ENCODE peak calls at places on chromosomes 2 and 18, in six cellular contexts. One of them, this sample, is unnamed.

GRCh38 chr2:3485166-3485565 is 34.2 kb downstream of the ADI1 start:
- DNase-seq in activated CD4-positive, alpha-beta T cell treated with anti-CD3 and anti-CD28 coated beads, Interleukin-2, amount 50 U/mL, for 48 hours: no peak
- DNase-seq in transverse colon: no peak
- DNase-seq in GM03348: no peak
- DNase-seq in GM23248: no peak
- DNase-seq in IMR-90: no peak
- DNase-seq in this sample: no peak

GRCh38 chr2:233922471-233922870 is 5.3 kb downstream of the TRPM8 start:
- DNase-seq in IMR-90: peak
- DNase-seq in activated CD4-positive, alpha-beta T cell treated with anti-CD3 and anti-CD28 coated beads, Interleukin-2, amount 50 U/mL, for 48 hours: no peak
- DNase-seq in GM23248: no peak
- DNase-seq in transverse colon: no peak
- DNase-seq in GM03348: no peak
- DNase-seq in this sample: no peak

GRCh38 chr2:223537669-223538601 is 64.2 kb downstream of the SCG2 start:
- DNase-seq in GM03348: no peak
- DNase-seq in GM23248: peak
- DNase-seq in transverse colon: no peak
- DNase-seq in IMR-90: peak
- DNase-seq in activated CD4-positive, alpha-beta T cell treated with anti-CD3 and anti-CD28 coated beads, Interleukin-2, amount 50 U/mL, for 48 hours: no peak
- DNase-seq in this sample: no peak

GRCh38 chr2:200742426-200742825 is 69.3 kb upstream of the BZW1 start:
- DNase-seq in activated CD4-positive, alpha-beta T cell treated with anti-CD3 and anti-CD28 coated beads, Interleukin-2, amount 50 U/mL, for 48 hours: no peak
- DNase-seq in IMR-90: no peak
- DNase-seq in transverse colon: no peak
- DNase-seq in GM23248: peak
- DNase-seq in GM03348: peak
- DNase-seq in this sample: no peak

GRCh38 chr2:46252891-46253659 is 44.1 kb upstream of the EPAS1 start:
- DNase-seq in IMR-90: no peak
- DNase-seq in GM03348: peak
- DNase-seq in activated CD4-positive, alpha-beta T cell treated with anti-CD3 and anti-CD28 coated beads, Interleukin-2, amount 50 U/mL, for 48 hours: no peak
- DNase-seq in transverse colon: no peak
- DNase-seq in GM23248: peak
- DNase-seq in this sample: no peak

GRCh38 chr2:241567776-241568175 is 9.2 kb downstream of the BOK start:
- DNase-seq in GM23248: no peak
- DNase-seq in activated CD4-positive, alpha-beta T cell treated with anti-CD3 and anti-CD28 coated beads, Interleukin-2, amount 50 U/mL, for 48 hours: no peak
- DNase-seq in IMR-90: no peak
- DNase-seq in transverse colon: no peak
- DNase-seq in GM03348: no peak
- DNase-seq in this sample: no peak

GRCh38 chr2:165277295-165277694 is 38.1 kb downstream of the SCN2A start:
- DNase-seq in GM23248: peak
- DNase-seq in activated CD4-positive, alpha-beta T cell treated with anti-CD3 and anti-CD28 coated beads, Interleukin-2, amount 50 U/mL, for 48 hours: no peak
- DNase-seq in IMR-90: peak
- DNase-seq in transverse colon: no peak
- DNase-seq in GM03348: no peak
- DNase-seq in this sample: no peak

GRCh38 chr2:64698668-64699444 is 45.1 kb upstream of the SERTAD2 start:
- DNase-seq in GM03348: peak
- DNase-seq in IMR-90: peak
- DNase-seq in transverse colon: no peak
- DNase-seq in activated CD4-positive, alpha-beta T cell treated with anti-CD3 and anti-CD28 coated beads, Interleukin-2, amount 50 U/mL, for 48 hours: no peak
- DNase-seq in GM23248: peak
- DNase-seq in this sample: no peak

GRCh38 chr2:10448646-10449480 is 736 bp upstream of the ODC1 start:
- DNase-seq in GM03348: peak
- DNase-seq in GM23248: peak
- DNase-seq in activated CD4-positive, alpha-beta T cell treated with anti-CD3 and anti-CD28 coated beads, Interleukin-2, amount 50 U/mL, for 48 hours: peak
- DNase-seq in transverse colon: peak
- DNase-seq in IMR-90: peak
- DNase-seq in this sample: peak

GRCh38 chr2:240934701-240935100 is 28.6 kb downstream of the CROCC2 start:
- DNase-seq in GM23248: no peak
- DNase-seq in IMR-90: no peak
- DNase-seq in transverse colon: peak
- DNase-seq in activated CD4-positive, alpha-beta T cell treated with anti-CD3 and anti-CD28 coated beads, Interleukin-2, amount 50 U/mL, for 48 hours: no peak
- DNase-seq in GM03348: no peak
- DNase-seq in this sample: no peak

GRCh38 chr2:233051241-233052149 is 8.6 kb upstream of the INPP5D start:
- DNase-seq in transverse colon: no peak
- DNase-seq in GM03348: peak
- DNase-seq in GM23248: peak
- DNase-seq in IMR-90: peak
- DNase-seq in activated CD4-positive, alpha-beta T cell treated with anti-CD3 and anti-CD28 coated beads, Interleukin-2, amount 50 U/mL, for 48 hours: no peak
- DNase-seq in this sample: no peak

GRCh38 chr18:986552-986951 is 81.9 kb downstream of the ADCYAP1 start:
- DNase-seq in GM23248: no peak
- DNase-seq in GM03348: no peak
- DNase-seq in activated CD4-positive, alpha-beta T cell treated with anti-CD3 and anti-CD28 coated beads, Interleukin-2, amount 50 U/mL, for 48 hours: no peak
- DNase-seq in IMR-90: no peak
- DNase-seq in transverse colon: no peak
- DNase-seq in this sample: no peak

GRCh38 chr2:177585234-177585863 is 192.8 kb downstream of the AGPS start:
- DNase-seq in GM23248: no peak
- DNase-seq in activated CD4-positive, alpha-beta T cell treated with anti-CD3 and anti-CD28 coated beads, Interleukin-2, amount 50 U/mL, for 48 hours: no peak
- DNase-seq in IMR-90: no peak
- DNase-seq in transverse colon: no peak
- DNase-seq in GM03348: no peak
- DNase-seq in this sample: no peak

GRCh38 chr2:96251721-96252292 is 14.0 kb downstream of the TMEM127 start:
- DNase-seq in GM03348: peak
- DNase-seq in GM23248: peak
- DNase-seq in activated CD4-positive, alpha-beta T cell treated with anti-CD3 and anti-CD28 coated beads, Interleukin-2, amount 50 U/mL, for 48 hours: no peak
- DNase-seq in IMR-90: peak
- DNase-seq in transverse colon: peak
- DNase-seq in this sample: no peak

GRCh38 chr2:110800611-110801402 is 68.4 kb downstream of the ACOXL start:
- DNase-seq in IMR-90: no peak
- DNase-seq in GM23248: no peak
- DNase-seq in GM03348: no peak
- DNase-seq in transverse colon: no peak
- DNase-seq in activated CD4-positive, alpha-beta T cell treated with anti-CD3 and anti-CD28 coated beads, Interleukin-2, amount 50 U/mL, for 48 hours: no peak
- DNase-seq in this sample: no peak

GRCh38 chr18:11357678-11358077 is 208.3 kb upstream of the PIEZO2 start:
- DNase-seq in transverse colon: no peak
- DNase-seq in activated CD4-positive, alpha-beta T cell treated with anti-CD3 and anti-CD28 coated beads, Interleukin-2, amount 50 U/mL, for 48 hours: no peak
- DNase-seq in IMR-90: no peak
- DNase-seq in GM03348: no peak
- DNase-seq in GM23248: no peak
- DNase-seq in this sample: no peak

GRCh38 chr2:9474361-9475117 is at the start of gene IAH1:
- DNase-seq in IMR-90: no peak
- DNase-seq in GM03348: peak
- DNase-seq in GM23248: peak
- DNase-seq in activated CD4-positive, alpha-beta T cell treated with anti-CD3 and anti-CD28 coated beads, Interleukin-2, amount 50 U/mL, for 48 hours: peak
- DNase-seq in transverse colon: peak
- DNase-seq in this sample: peak

GRCh38 chr2:112160591-112161250 is 22.5 kb downstream of the FBLN7 start:
- DNase-seq in GM23248: no peak
- DNase-seq in transverse colon: no peak
- DNase-seq in GM03348: no peak
- DNase-seq in IMR-90: no peak
- DNase-seq in activated CD4-positive, alpha-beta T cell treated with anti-CD3 and anti-CD28 coated beads, Interleukin-2, amount 50 U/mL, for 48 hours: no peak
- DNase-seq in this sample: no peak

GRCh38 chr2:25375989-25376545 is 34.3 kb upstream of the DNMT3A start:
- DNase-seq in transverse colon: no peak
- DNase-seq in GM23248: no peak
- DNase-seq in activated CD4-positive, alpha-beta T cell treated with anti-CD3 and anti-CD28 coated beads, Interleukin-2, amount 50 U/mL, for 48 hours: no peak
- DNase-seq in IMR-90: no peak
- DNase-seq in GM03348: no peak
- DNase-seq in this sample: no peak

GRCh38 chr2:146523218-146523617 is 1321.6 kb upstream of the ACVR2A start:
- DNase-seq in GM03348: peak
- DNase-seq in GM23248: peak
- DNase-seq in transverse colon: no peak
- DNase-seq in IMR-90: peak
- DNase-seq in activated CD4-positive, alpha-beta T cell treated with anti-CD3 and anti-CD28 coated beads, Interleukin-2, amount 50 U/mL, for 48 hours: no peak
- DNase-seq in this sample: no peak

GRCh38 chr2:238524584-238524983 is 97.9 kb downstream of the ASB1 start:
- DNase-seq in activated CD4-positive, alpha-beta T cell treated with anti-CD3 and anti-CD28 coated beads, Interleukin-2, amount 50 U/mL, for 48 hours: no peak
- DNase-seq in transverse colon: no peak
- DNase-seq in GM23248: no peak
- DNase-seq in IMR-90: no peak
- DNase-seq in GM03348: no peak
- DNase-seq in this sample: no peak

GRCh38 chr2:187656123-187656522 is 101.9 kb upstream of the TFPI start:
- DNase-seq in IMR-90: no peak
- DNase-seq in activated CD4-positive, alpha-beta T cell treated with anti-CD3 and anti-CD28 coated beads, Interleukin-2, amount 50 U/mL, for 48 hours: no peak
- DNase-seq in GM23248: no peak
- DNase-seq in transverse colon: no peak
- DNase-seq in GM03348: no peak
- DNase-seq in this sample: no peak

GRCh38 chr2:120013569-120014223 is 819 bp downstream of the EPB41L5 start:
- DNase-seq in IMR-90: no peak
- DNase-seq in GM03348: no peak
- DNase-seq in transverse colon: peak
- DNase-seq in GM23248: peak
- DNase-seq in activated CD4-positive, alpha-beta T cell treated with anti-CD3 and anti-CD28 coated beads, Interleukin-2, amount 50 U/mL, for 48 hours: peak
- DNase-seq in this sample: no peak

GRCh38 chr2:20135631-20136050 is 84.2 kb upstream of the LAPTM4A start:
- DNase-seq in GM03348: peak
- DNase-seq in activated CD4-positive, alpha-beta T cell treated with anti-CD3 and anti-CD28 coated beads, Interleukin-2, amount 50 U/mL, for 48 hours: peak
- DNase-seq in transverse colon: peak
- DNase-seq in IMR-90: peak
- DNase-seq in GM23248: peak
- DNase-seq in this sample: no peak

GRCh38 chr2:151193576-151193975 is 68.1 kb downstream of the RBM43 start:
- DNase-seq in activated CD4-positive, alpha-beta T cell treated with anti-CD3 and anti-CD28 coated beads, Interleukin-2, amount 50 U/mL, for 48 hours: no peak
- DNase-seq in transverse colon: no peak
- DNase-seq in GM23248: no peak
- DNase-seq in IMR-90: no peak
- DNase-seq in GM03348: no peak
- DNase-seq in this sample: no peak

GRCh38 chr2:204483497-204484164 is 61.6 kb upstream of the PARD3B start:
- DNase-seq in GM23248: no peak
- DNase-seq in transverse colon: no peak
- DNase-seq in IMR-90: no peak
- DNase-seq in activated CD4-positive, alpha-beta T cell treated with anti-CD3 and anti-CD28 coated beads, Interleukin-2, amount 50 U/mL, for 48 hours: no peak
- DNase-seq in GM03348: no peak
- DNase-seq in this sample: no peak

GRCh38 chr2:63697160-63697559 is 108.4 kb downstream of the MDH1 start:
- DNase-seq in GM23248: no peak
- DNase-seq in GM03348: no peak
- DNase-seq in transverse colon: no peak
- DNase-seq in IMR-90: no peak
- DNase-seq in activated CD4-positive, alpha-beta T cell treated with anti-CD3 and anti-CD28 coated beads, Interleukin-2, amount 50 U/mL, for 48 hours: no peak
- DNase-seq in this sample: no peak

GRCh38 chr18:45562567-45563479 is 52.5 kb upstream of the SLC14A2 start:
- DNase-seq in IMR-90: no peak
- DNase-seq in activated CD4-positive, alpha-beta T cell treated with anti-CD3 and anti-CD28 coated beads, Interleukin-2, amount 50 U/mL, for 48 hours: no peak
- DNase-seq in transverse colon: peak
- DNase-seq in GM23248: no peak
- DNase-seq in GM03348: peak
- DNase-seq in this sample: no peak

GRCh38 chr2:70732736-70733427 is 35.1 kb downstream of the ADD2 start:
- DNase-seq in transverse colon: no peak
- DNase-seq in activated CD4-positive, alpha-beta T cell treated with anti-CD3 and anti-CD28 coated beads, Interleukin-2, amount 50 U/mL, for 48 hours: no peak
- DNase-seq in GM23248: no peak
- DNase-seq in IMR-90: no peak
- DNase-seq in GM03348: no peak
- DNase-seq in this sample: no peak

GRCh38 chr2:110861616-110862260 is 129.4 kb downstream of the ACOXL start:
- DNase-seq in transverse colon: no peak
- DNase-seq in GM03348: no peak
- DNase-seq in activated CD4-positive, alpha-beta T cell treated with anti-CD3 and anti-CD28 coated beads, Interleukin-2, amount 50 U/mL, for 48 hours: no peak
- DNase-seq in GM23248: no peak
- DNase-seq in IMR-90: no peak
- DNase-seq in this sample: no peak

This sample was measured in effector memory CD8-positive, alpha-beta T cell.